ENCODE peak calls at places on chromosomes 12 and 14, in eight cellular contexts. One of them, this sample, is unnamed.
A peak's percentile ranks its signal among the peaks of the same experiment; 100 is the strongest.

GRCh38 chr12:60148109-60148508 is 552.3 kb downstream of the SLC16A7 start:
- DNase-seq in PC-3: peak; percentile 84
- DNase-seq in thoracic aorta: no peak
- DNase-seq in fibroblast of lung: peak; percentile 98
- DNase-seq in transverse colon: no peak
- DNase-seq in ovary: no peak
- DNase-seq in SK-N-MC: no peak
- DNase-seq in heart right ventricle: no peak
- DNase-seq in this sample: no peak

GRCh38 chr14:104749958-104750529 is 2.9 kb upstream of the SIVA1 start:
- DNase-seq in transverse colon: no peak
- DNase-seq in fibroblast of lung: no peak
- DNase-seq in heart right ventricle: no peak
- DNase-seq in SK-N-MC: no peak
- DNase-seq in PC-3: peak; percentile 43
- DNase-seq in thoracic aorta: no peak
- DNase-seq in ovary: no peak
- DNase-seq in this sample: no peak

GRCh38 chr12:12918781-12919180 is 27.4 kb downstream of the GPRC5A start:
- DNase-seq in fibroblast of lung: no peak
- DNase-seq in ovary: no peak
- DNase-seq in PC-3: peak; percentile 70
- DNase-seq in SK-N-MC: no peak
- DNase-seq in transverse colon: no peak
- DNase-seq in thoracic aorta: no peak
- DNase-seq in heart right ventricle: no peak
- DNase-seq in this sample: no peak

GRCh38 chr12:87150969-87151662 is 878.1 kb downstream of the C12orf50 start:
- DNase-seq in thoracic aorta: no peak
- DNase-seq in heart right ventricle: no peak
- DNase-seq in PC-3: peak; percentile 56
- DNase-seq in SK-N-MC: no peak
- DNase-seq in transverse colon: no peak
- DNase-seq in ovary: no peak
- DNase-seq in fibroblast of lung: no peak
- DNase-seq in this sample: no peak

GRCh38 chr14:74980398-74980745 is 22.3 kb upstream of the EIF2B2 start:
- DNase-seq in heart right ventricle: no peak
- DNase-seq in transverse colon: no peak
- DNase-seq in PC-3: no peak
- DNase-seq in fibroblast of lung: peak; percentile 20
- DNase-seq in thoracic aorta: no peak
- DNase-seq in SK-N-MC: no peak
- DNase-seq in ovary: no peak
- DNase-seq in this sample: no peak

GRCh38 chr12:113755098-113755497 is 211.0 kb downstream of the RBM19 start:
- DNase-seq in transverse colon: no peak
- DNase-seq in heart right ventricle: no peak
- DNase-seq in SK-N-MC: no peak
- DNase-seq in thoracic aorta: no peak
- DNase-seq in ovary: no peak
- DNase-seq in PC-3: no peak
- DNase-seq in fibroblast of lung: no peak
- DNase-seq in this sample: no peak

GRCh38 chr14:68968051-68968450 is 11.1 kb downstream of the ACTN1 start:
- DNase-seq in ovary: no peak
- DNase-seq in fibroblast of lung: no peak
- DNase-seq in thoracic aorta: no peak
- DNase-seq in heart right ventricle: no peak
- DNase-seq in transverse colon: no peak
- DNase-seq in SK-N-MC: no peak
- DNase-seq in PC-3: no peak
- DNase-seq in this sample: no peak

GRCh38 chr14:103629503-103630121 is 601 bp downstream of the KLC1 start:
- DNase-seq in heart right ventricle: peak; percentile 70
- DNase-seq in fibroblast of lung: peak; percentile 20
- DNase-seq in thoracic aorta: no peak
- DNase-seq in PC-3: peak; percentile 28
- DNase-seq in transverse colon: peak; percentile 58
- DNase-seq in SK-N-MC: no peak
- DNase-seq in ovary: peak; percentile 70
- DNase-seq in this sample: peak; percentile 30

GRCh38 chr14:59406454-59407245 is 58.5 kb downstream of the GPR135 start:
- DNase-seq in thoracic aorta: no peak
- DNase-seq in transverse colon: no peak
- DNase-seq in SK-N-MC: no peak
- DNase-seq in heart right ventricle: no peak
- DNase-seq in ovary: no peak
- DNase-seq in PC-3: no peak
- DNase-seq in fibroblast of lung: peak; percentile 73
- DNase-seq in this sample: no peak

GRCh38 chr12:45909041-45909713 is 81.2 kb downstream of the SCAF11 start:
- DNase-seq in SK-N-MC: no peak
- DNase-seq in heart right ventricle: no peak
- DNase-seq in PC-3: no peak
- DNase-seq in thoracic aorta: no peak
- DNase-seq in fibroblast of lung: peak; percentile 28
- DNase-seq in transverse colon: no peak
- DNase-seq in ovary: no peak
- DNase-seq in this sample: no peak

GRCh38 chr12:57169969-57170368 is 22.6 kb upstream of the LRP1-AS start:
- DNase-seq in fibroblast of lung: no peak
- DNase-seq in transverse colon: no peak
- DNase-seq in PC-3: no peak
- DNase-seq in SK-N-MC: no peak
- DNase-seq in ovary: no peak
- DNase-seq in thoracic aorta: no peak
- DNase-seq in heart right ventricle: no peak
- DNase-seq in this sample: no peak

GRCh38 chr14:36423430-36423829 is 96.6 kb downstream of the NKX2-1 start:
- DNase-seq in transverse colon: no peak
- DNase-seq in heart right ventricle: no peak
- DNase-seq in thoracic aorta: no peak
- DNase-seq in ovary: no peak
- DNase-seq in PC-3: no peak
- DNase-seq in SK-N-MC: no peak
- DNase-seq in fibroblast of lung: no peak
- DNase-seq in this sample: no peak

GRCh38 chr14:73526036-73526984 is 10.6 kb upstream of the ACOT1 start:
- DNase-seq in PC-3: peak; percentile 97
- DNase-seq in heart right ventricle: peak; percentile 51
- DNase-seq in SK-N-MC: no peak
- DNase-seq in thoracic aorta: no peak
- DNase-seq in ovary: no peak
- DNase-seq in fibroblast of lung: peak; percentile 52
- DNase-seq in transverse colon: no peak
- DNase-seq in this sample: no peak

GRCh38 chr12:34336619-34337465 is 314.5 kb downstream of the ALG10 start:
- DNase-seq in thoracic aorta: no peak
- DNase-seq in heart right ventricle: no peak
- DNase-seq in SK-N-MC: no peak
- DNase-seq in fibroblast of lung: no peak
- DNase-seq in ovary: no peak
- DNase-seq in transverse colon: no peak
- DNase-seq in PC-3: no peak
- DNase-seq in this sample: no peak
- H3K9me3 ChIP-seq in thoracic aorta: no peaks in the 10 kb centered on the region
- H3K9me3 ChIP-seq in heart right ventricle: no peaks in the 10 kb centered on the region
- H3K9me3 ChIP-seq in SK-N-MC: no peaks in the 10 kb centered on the region
- H3K9me3 ChIP-seq in fibroblast of lung: no peaks in the 10 kb centered on the region
- H3K9me3 ChIP-seq in ovary: no peaks in the 10 kb centered on the region
- H3K9me3 ChIP-seq in transverse colon: peaks cover 19% of the 10 kb centered on the region
- H3K9me3 ChIP-seq in PC-3: no peaks in the 10 kb centered on the region
- H3K9me3 ChIP-seq in this sample: no peaks in the 10 kb centered on the region

GRCh38 chr12:83656004-83656403 is 969.3 kb downstream of the TMTC2 start:
- DNase-seq in thoracic aorta: no peak
- DNase-seq in heart right ventricle: no peak
- DNase-seq in PC-3: peak; percentile 6
- DNase-seq in fibroblast of lung: no peak
- DNase-seq in transverse colon: no peak
- DNase-seq in ovary: no peak
- DNase-seq in SK-N-MC: no peak
- DNase-seq in this sample: no peak
- H3K9me3 ChIP-seq in thoracic aorta: no peaks in the 10 kb centered on the region
- H3K9me3 ChIP-seq in heart right ventricle: peaks cover 28% of the 10 kb centered on the region
- H3K9me3 ChIP-seq in PC-3: no peaks in the 10 kb centered on the region
- H3K9me3 ChIP-seq in fibroblast of lung: no peaks in the 10 kb centered on the region
- H3K9me3 ChIP-seq in transverse colon: no peaks in the 10 kb centered on the region
- H3K9me3 ChIP-seq in ovary: no peaks in the 10 kb centered on the region
- H3K9me3 ChIP-seq in SK-N-MC: no peaks in the 10 kb centered on the region
- H3K9me3 ChIP-seq in this sample: no peaks in the 10 kb centered on the region

GRCh38 chr12:129404556-129404955 is 499.3 kb downstream of the TMEM132D start:
- DNase-seq in fibroblast of lung: no peak
- DNase-seq in SK-N-MC: no peak
- DNase-seq in heart right ventricle: no peak
- DNase-seq in ovary: no peak
- DNase-seq in transverse colon: no peak
- DNase-seq in PC-3: no peak
- DNase-seq in thoracic aorta: no peak
- DNase-seq in this sample: no peak

DNA sequence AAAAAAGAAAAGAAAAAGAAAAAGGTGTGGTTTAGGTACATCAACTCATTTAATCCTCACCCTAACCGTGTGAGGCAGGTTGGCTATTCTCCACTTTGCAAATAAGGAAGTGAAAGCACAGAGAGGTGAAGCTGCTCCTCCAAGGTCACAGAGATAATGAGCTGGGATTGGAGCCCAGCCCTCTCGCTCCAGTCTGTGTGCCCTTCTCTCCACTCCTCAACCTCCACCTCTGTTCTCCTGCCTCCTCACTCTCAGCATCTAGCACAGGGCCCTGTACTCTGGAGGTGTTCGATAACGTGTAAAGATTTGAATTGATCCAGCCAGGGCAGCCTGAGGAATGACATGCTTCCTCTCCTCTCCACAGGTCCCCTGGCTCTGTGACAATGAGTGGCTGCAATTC is 502.3 kb downstream of the TMEM132D start:
- DNase-seq in PC-3: no peak
- DNase-seq in ovary: no peak
- DNase-seq in SK-N-MC: no peak
- DNase-seq in heart right ventricle: no peak
- DNase-seq in thoracic aorta: no peak
- DNase-seq in transverse colon: peak; percentile 60
- DNase-seq in fibroblast of lung: no peak
- DNase-seq in this sample: no peak
- H3K9me3 ChIP-seq in PC-3: peaks cover 5% of the 10 kb centered on the region
- H3K9me3 ChIP-seq in ovary: no peaks in the 10 kb centered on the region
- H3K9me3 ChIP-seq in SK-N-MC: no peaks in the 10 kb centered on the region
- H3K9me3 ChIP-seq in heart right ventricle: peaks cover 8% of the 10 kb centered on the region
- H3K9me3 ChIP-seq in thoracic aorta: no peaks in the 10 kb centered on the region
- H3K9me3 ChIP-seq in transverse colon: no peaks in the 10 kb centered on the region
- H3K9me3 ChIP-seq in fibroblast of lung: no peaks in the 10 kb centered on the region
- H3K9me3 ChIP-seq in this sample: no peaks in the 10 kb centered on the region

DNA sequence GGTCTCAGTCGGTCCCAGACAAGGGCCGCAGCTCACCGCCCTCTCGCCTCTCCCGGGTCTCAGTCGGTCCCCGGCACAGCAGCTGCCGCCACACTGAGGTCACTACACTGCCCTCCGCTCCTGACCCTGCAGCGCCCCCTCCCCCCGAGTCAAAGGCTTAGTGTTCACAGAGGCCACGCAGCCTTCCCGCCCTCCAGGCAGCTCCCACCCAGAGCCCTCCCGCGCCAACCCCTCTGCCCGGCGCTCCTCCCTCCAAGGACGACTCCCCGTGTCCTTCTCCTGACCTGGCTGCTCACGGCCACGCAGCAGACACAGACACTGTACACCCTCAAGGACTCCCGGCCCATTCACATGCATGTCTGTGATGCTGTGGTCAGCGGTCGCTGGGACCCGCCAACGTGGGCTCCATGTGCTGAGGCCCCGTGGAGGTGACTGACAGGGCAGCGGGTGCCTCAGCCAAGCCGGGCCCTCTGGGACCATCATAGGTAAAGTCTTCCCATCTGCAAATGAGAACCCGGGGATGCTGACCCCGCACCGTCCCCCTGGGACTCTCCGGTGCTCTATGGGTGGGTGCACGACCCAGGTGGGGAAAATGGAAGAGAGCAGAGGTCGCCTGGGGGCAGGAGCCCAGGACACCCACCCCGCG is 16.3 kb upstream of the GALNT9 start:
- DNase-seq in SK-N-MC: no peak
- DNase-seq in transverse colon: no peak
- DNase-seq in thoracic aorta: no peak
- DNase-seq in heart right ventricle: peak; percentile 6
- DNase-seq in PC-3: no peak
- DNase-seq in fibroblast of lung: no peak
- DNase-seq in ovary: no peak
- DNase-seq in this sample: no peak
- H3K9me3 ChIP-seq in SK-N-MC: no peaks in the 10 kb centered on the region
- H3K9me3 ChIP-seq in transverse colon: no peaks in the 10 kb centered on the region
- H3K9me3 ChIP-seq in thoracic aorta: no peaks in the 10 kb centered on the region
- H3K9me3 ChIP-seq in heart right ventricle: no peaks in the 10 kb centered on the region
- H3K9me3 ChIP-seq in PC-3: no peaks in the 10 kb centered on the region
- H3K9me3 ChIP-seq in fibroblast of lung: peaks cover 3% of the 10 kb centered on the region
- H3K9me3 ChIP-seq in ovary: no peaks in the 10 kb centered on the region
- H3K9me3 ChIP-seq in this sample: no peaks in the 10 kb centered on the region

DNA sequence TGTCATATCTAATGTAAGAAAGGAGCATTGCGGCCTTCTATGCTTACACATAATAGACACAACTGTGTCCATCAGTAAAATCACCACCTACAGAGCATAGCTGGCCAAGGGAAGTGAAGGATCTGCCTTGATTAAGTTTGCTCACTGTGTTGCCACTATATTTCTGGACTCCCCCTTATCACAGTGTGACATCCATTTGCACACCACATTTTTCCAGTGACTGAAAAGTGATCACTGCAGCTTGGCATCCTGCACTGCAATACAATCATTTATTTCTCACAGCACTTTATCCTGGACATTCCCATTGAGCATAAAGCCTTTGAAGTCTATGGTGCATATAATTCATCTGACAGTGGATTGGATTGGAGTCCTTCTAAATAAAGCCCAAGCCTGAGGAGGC is 217.2 kb downstream of the NOVA1 start:
- DNase-seq in thoracic aorta: no peak
- DNase-seq in SK-N-MC: no peak
- DNase-seq in ovary: no peak
- DNase-seq in heart right ventricle: no peak
- DNase-seq in PC-3: no peak
- DNase-seq in transverse colon: no peak
- DNase-seq in fibroblast of lung: no peak
- DNase-seq in this sample: no peak
- H3K9me3 ChIP-seq in thoracic aorta: no peaks in the 10 kb centered on the region
- H3K9me3 ChIP-seq in SK-N-MC: no peaks in the 10 kb centered on the region
- H3K9me3 ChIP-seq in ovary: no peaks in the 10 kb centered on the region
- H3K9me3 ChIP-seq in heart right ventricle: no peaks in the 10 kb centered on the region
- H3K9me3 ChIP-seq in PC-3: peaks cover 9% of the 10 kb centered on the region
- H3K9me3 ChIP-seq in transverse colon: no peaks in the 10 kb centered on the region
- H3K9me3 ChIP-seq in fibroblast of lung: no peaks in the 10 kb centered on the region
- H3K9me3 ChIP-seq in this sample: no peaks in the 10 kb centered on the region